ENCODE peak calls at places on chromosomes 7 and 10, in seven cellular contexts. One of them, this sample, is unnamed.

GRCh38 chr7:150668472-150668911 is 17.0 kb upstream of the GIMAP2 start:
- DNase-seq in cardiac muscle cell: no peak
- DNase-seq in effector memory CD4-positive, alpha-beta T cell: peak; percentile 40
- DNase-seq in esophagus muscularis mucosa: no peak
- DNase-seq in CD8-positive, alpha-beta memory T cell: peak; percentile 89
- DNase-seq in upper lobe of left lung: no peak
- DNase-seq in SJSA1: no peak
- DNase-seq in this sample: no peak

GRCh38 chr10:49608925-49609282 is 1.2 kb upstream of the SLC18A3 start:
- DNase-seq in cardiac muscle cell: no peak
- DNase-seq in effector memory CD4-positive, alpha-beta T cell: no peak
- DNase-seq in esophagus muscularis mucosa: no peak
- DNase-seq in CD8-positive, alpha-beta memory T cell: no peak
- DNase-seq in upper lobe of left lung: no peak
- DNase-seq in SJSA1: no peak
- DNase-seq in this sample: no peak

GRCh38 chr10:86659721-86660438 is 5.5 kb downstream of the OPN4 start:
- DNase-seq in cardiac muscle cell: no peak
- DNase-seq in effector memory CD4-positive, alpha-beta T cell: no peak
- DNase-seq in esophagus muscularis mucosa: no peak
- DNase-seq in CD8-positive, alpha-beta memory T cell: no peak
- DNase-seq in upper lobe of left lung: no peak
- DNase-seq in SJSA1: no peak
- DNase-seq in this sample: no peak

GRCh38 chr7:6636741-6637543 is at the start of gene ZNF316:
- DNase-seq in cardiac muscle cell: peak; percentile 56
- DNase-seq in effector memory CD4-positive, alpha-beta T cell: peak; percentile 30
- DNase-seq in esophagus muscularis mucosa: no peak
- DNase-seq in CD8-positive, alpha-beta memory T cell: peak; percentile 51
- DNase-seq in upper lobe of left lung: peak; percentile 61
- DNase-seq in SJSA1: no peak
- DNase-seq in this sample: peak; percentile 61

GRCh38 chr7:94382746-94383145 is 11.9 kb upstream of the COL1A2 start:
- DNase-seq in cardiac muscle cell: no peak
- DNase-seq in effector memory CD4-positive, alpha-beta T cell: no peak
- DNase-seq in esophagus muscularis mucosa: no peak
- DNase-seq in CD8-positive, alpha-beta memory T cell: no peak
- DNase-seq in upper lobe of left lung: no peak
- DNase-seq in SJSA1: no peak
- DNase-seq in this sample: no peak

GRCh38 chr10:77012811-77013500 is 624.7 kb downstream of the KCNMA1 start:
- DNase-seq in cardiac muscle cell: no peak
- DNase-seq in effector memory CD4-positive, alpha-beta T cell: no peak
- DNase-seq in esophagus muscularis mucosa: no peak
- DNase-seq in CD8-positive, alpha-beta memory T cell: no peak
- DNase-seq in upper lobe of left lung: no peak
- DNase-seq in SJSA1: no peak
- DNase-seq in this sample: no peak

GRCh38 chr10:11208908-11209809 is 191.5 kb downstream of the CELF2 start:
- DNase-seq in cardiac muscle cell: no peak
- DNase-seq in effector memory CD4-positive, alpha-beta T cell: no peak
- DNase-seq in esophagus muscularis mucosa: no peak
- DNase-seq in CD8-positive, alpha-beta memory T cell: peak; percentile 25
- DNase-seq in upper lobe of left lung: no peak
- DNase-seq in SJSA1: no peak
- DNase-seq in this sample: no peak

GRCh38 chr10:62961951-62962523 is 145.9 kb upstream of the EGR2 start:
- DNase-seq in cardiac muscle cell: no peak
- DNase-seq in effector memory CD4-positive, alpha-beta T cell: no peak
- DNase-seq in esophagus muscularis mucosa: no peak
- DNase-seq in CD8-positive, alpha-beta memory T cell: no peak
- DNase-seq in upper lobe of left lung: no peak
- DNase-seq in SJSA1: no peak
- DNase-seq in this sample: no peak

GRCh38 chr7:150379590-150380379 is 655 bp downstream of the ZNF775 start:
- DNase-seq in cardiac muscle cell: no peak
- DNase-seq in effector memory CD4-positive, alpha-beta T cell: no peak
- DNase-seq in esophagus muscularis mucosa: no peak
- DNase-seq in CD8-positive, alpha-beta memory T cell: no peak
- DNase-seq in upper lobe of left lung: peak; percentile 46
- DNase-seq in SJSA1: no peak
- DNase-seq in this sample: no peak

GRCh38 chr7:82358009-82358578 is 85.5 kb downstream of the CACNA2D1 start:
- DNase-seq in cardiac muscle cell: no peak
- DNase-seq in effector memory CD4-positive, alpha-beta T cell: no peak
- DNase-seq in esophagus muscularis mucosa: no peak
- DNase-seq in CD8-positive, alpha-beta memory T cell: no peak
- DNase-seq in upper lobe of left lung: no peak
- DNase-seq in SJSA1: no peak
- DNase-seq in this sample: no peak

GRCh38 chr10:71980181-71981023 is 16.2 kb downstream of the CHST3 start:
- DNase-seq in cardiac muscle cell: no peak
- DNase-seq in effector memory CD4-positive, alpha-beta T cell: no peak
- DNase-seq in esophagus muscularis mucosa: no peak
- DNase-seq in CD8-positive, alpha-beta memory T cell: no peak
- DNase-seq in upper lobe of left lung: no peak
- DNase-seq in SJSA1: no peak
- DNase-seq in this sample: no peak

GRCh38 chr7:66296001-66296521 is 90.9 kb downstream of the TPST1 start:
- DNase-seq in cardiac muscle cell: no peak
- DNase-seq in effector memory CD4-positive, alpha-beta T cell: no peak
- DNase-seq in esophagus muscularis mucosa: no peak
- DNase-seq in CD8-positive, alpha-beta memory T cell: no peak
- DNase-seq in upper lobe of left lung: no peak
- DNase-seq in SJSA1: no peak
- DNase-seq in this sample: no peak

GRCh38 chr10:72011016-72011415 is 46.8 kb downstream of the CHST3 start:
- DNase-seq in cardiac muscle cell: no peak
- DNase-seq in effector memory CD4-positive, alpha-beta T cell: no peak
- DNase-seq in esophagus muscularis mucosa: no peak
- DNase-seq in CD8-positive, alpha-beta memory T cell: no peak
- DNase-seq in upper lobe of left lung: no peak
- DNase-seq in SJSA1: no peak
- DNase-seq in this sample: no peak

GRCh38 chr10:29151011-29151410 is 137.9 kb upstream of the LYZL1 start:
- DNase-seq in cardiac muscle cell: no peak
- DNase-seq in effector memory CD4-positive, alpha-beta T cell: no peak
- DNase-seq in esophagus muscularis mucosa: no peak
- DNase-seq in CD8-positive, alpha-beta memory T cell: no peak
- DNase-seq in upper lobe of left lung: no peak
- DNase-seq in SJSA1: no peak
- DNase-seq in this sample: no peak

GRCh38 chr7:129644634-129645230 is 33.2 kb downstream of the NRF1 start:
- DNase-seq in cardiac muscle cell: peak; percentile 51
- DNase-seq in effector memory CD4-positive, alpha-beta T cell: no peak
- DNase-seq in esophagus muscularis mucosa: no peak
- DNase-seq in CD8-positive, alpha-beta memory T cell: no peak
- DNase-seq in upper lobe of left lung: no peak
- DNase-seq in SJSA1: no peak
- DNase-seq in this sample: no peak

GRCh38 chr7:36806897-36807296 is 82.6 kb upstream of the AOAH start:
- DNase-seq in cardiac muscle cell: no peak
- DNase-seq in effector memory CD4-positive, alpha-beta T cell: no peak
- DNase-seq in esophagus muscularis mucosa: peak; percentile 74
- DNase-seq in CD8-positive, alpha-beta memory T cell: no peak
- DNase-seq in upper lobe of left lung: no peak
- DNase-seq in SJSA1: no peak
- DNase-seq in this sample: no peak

GRCh38 chr10:114174462-114175190 is 623 bp upstream of the CCDC186 start:
- DNase-seq in cardiac muscle cell: no peak
- DNase-seq in effector memory CD4-positive, alpha-beta T cell: no peak
- DNase-seq in esophagus muscularis mucosa: peak; percentile 92
- DNase-seq in CD8-positive, alpha-beta memory T cell: no peak
- DNase-seq in upper lobe of left lung: peak; percentile 84
- DNase-seq in SJSA1: no peak
- DNase-seq in this sample: no peak

GRCh38 chr7:55473935-55474334 is 98.4 kb downstream of the VOPP1 start:
- DNase-seq in cardiac muscle cell: no peak
- DNase-seq in effector memory CD4-positive, alpha-beta T cell: no peak
- DNase-seq in esophagus muscularis mucosa: peak; percentile 68
- DNase-seq in CD8-positive, alpha-beta memory T cell: no peak
- DNase-seq in upper lobe of left lung: no peak
- DNase-seq in SJSA1: no peak
- DNase-seq in this sample: no peak

GRCh38 chr7:38232475-38233366 is 40.7 kb downstream of the TARP start:
- DNase-seq in cardiac muscle cell: no peak
- DNase-seq in effector memory CD4-positive, alpha-beta T cell: peak; percentile 70
- DNase-seq in esophagus muscularis mucosa: no peak
- DNase-seq in CD8-positive, alpha-beta memory T cell: peak; percentile 95
- DNase-seq in upper lobe of left lung: peak; percentile 47
- DNase-seq in SJSA1: peak; percentile 76
- DNase-seq in this sample: peak; percentile 61

GRCh38 chr7:47401571-47402570 is 180.0 kb downstream of the TNS3 start:
- DNase-seq in cardiac muscle cell: no peak
- DNase-seq in effector memory CD4-positive, alpha-beta T cell: no peak
- DNase-seq in esophagus muscularis mucosa: no peak
- DNase-seq in CD8-positive, alpha-beta memory T cell: no peak
- DNase-seq in upper lobe of left lung: peak; percentile 15
- DNase-seq in SJSA1: no peak
- DNase-seq in this sample: no peak

GRCh38 chr10:104084482-104085142 is 1.1 kb downstream of the COL17A1 start:
- DNase-seq in cardiac muscle cell: no peak
- DNase-seq in effector memory CD4-positive, alpha-beta T cell: no peak
- DNase-seq in esophagus muscularis mucosa: peak; percentile 45
- DNase-seq in CD8-positive, alpha-beta memory T cell: no peak
- DNase-seq in upper lobe of left lung: no peak
- DNase-seq in SJSA1: no peak
- DNase-seq in this sample: no peak

GRCh38 chr10:72081772-72082590 is 6.4 kb downstream of the SPOCK2 start:
- DNase-seq in cardiac muscle cell: no peak
- DNase-seq in effector memory CD4-positive, alpha-beta T cell: no peak
- DNase-seq in esophagus muscularis mucosa: no peak
- DNase-seq in CD8-positive, alpha-beta memory T cell: no peak
- DNase-seq in upper lobe of left lung: peak; percentile 50
- DNase-seq in SJSA1: no peak
- DNase-seq in this sample: no peak

GRCh38 chr7:80127412-80128150 is 7.0 kb upstream of the GNAI1 start:
- DNase-seq in cardiac muscle cell: no peak
- DNase-seq in effector memory CD4-positive, alpha-beta T cell: no peak
- DNase-seq in esophagus muscularis mucosa: no peak
- DNase-seq in CD8-positive, alpha-beta memory T cell: no peak
- DNase-seq in upper lobe of left lung: no peak
- DNase-seq in SJSA1: no peak
- DNase-seq in this sample: no peak

GRCh38 chr10:121583258-121583657 is 15.0 kb downstream of the FGFR2 start:
- DNase-seq in cardiac muscle cell: no peak
- DNase-seq in effector memory CD4-positive, alpha-beta T cell: no peak
- DNase-seq in esophagus muscularis mucosa: no peak
- DNase-seq in CD8-positive, alpha-beta memory T cell: no peak
- DNase-seq in upper lobe of left lung: no peak
- DNase-seq in SJSA1: no peak
- DNase-seq in this sample: no peak
- H3K36me3 ChIP-seq in cardiac muscle cell: no peaks in the 10 kb centered on the region
- H3K36me3 ChIP-seq in effector memory CD4-positive, alpha-beta T cell: no peaks in the 10 kb centered on the region
- H3K36me3 ChIP-seq in esophagus muscularis mucosa: no peaks in the 10 kb centered on the region
- H3K36me3 ChIP-seq in CD8-positive, alpha-beta memory T cell: no peaks in the 10 kb centered on the region
- H3K36me3 ChIP-seq in upper lobe of left lung: no peaks in the 10 kb centered on the region
- H3K36me3 ChIP-seq in SJSA1: no peaks in the 10 kb centered on the region
- H3K36me3 ChIP-seq in this sample: no peaks in the 10 kb centered on the region

DNA sequence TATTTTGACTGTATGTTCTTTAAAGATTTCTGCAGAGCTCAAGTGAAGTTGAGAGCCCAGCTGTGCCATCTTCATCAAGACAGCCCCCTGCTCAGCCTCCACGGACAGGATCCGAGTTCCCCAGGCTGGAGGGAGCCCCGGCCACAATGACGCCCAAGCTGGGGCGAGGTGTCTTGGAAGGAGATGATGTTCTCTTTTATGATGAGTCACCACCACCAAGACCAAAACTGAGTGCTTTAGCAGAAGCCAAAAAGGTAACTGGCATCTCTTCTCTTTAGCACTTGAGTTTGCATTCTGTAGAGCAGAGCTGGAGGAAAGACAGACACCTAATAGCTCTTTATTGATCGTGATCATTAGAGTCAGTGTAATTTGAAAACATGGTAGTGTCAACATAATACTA is 33.7 kb downstream of the MCM10 start:
- DNase-seq in cardiac muscle cell: no peak
- DNase-seq in effector memory CD4-positive, alpha-beta T cell: no peak
- DNase-seq in esophagus muscularis mucosa: no peak
- DNase-seq in CD8-positive, alpha-beta memory T cell: no peak
- DNase-seq in upper lobe of left lung: no peak
- DNase-seq in SJSA1: no peak
- DNase-seq in this sample: no peak
- H3K36me3 ChIP-seq in cardiac muscle cell: no peaks in the 10 kb centered on the region
- H3K36me3 ChIP-seq in effector memory CD4-positive, alpha-beta T cell: no peaks in the 10 kb centered on the region
- H3K36me3 ChIP-seq in esophagus muscularis mucosa: no peaks in the 10 kb centered on the region
- H3K36me3 ChIP-seq in CD8-positive, alpha-beta memory T cell: no peaks in the 10 kb centered on the region
- H3K36me3 ChIP-seq in upper lobe of left lung: no peaks in the 10 kb centered on the region
- H3K36me3 ChIP-seq in SJSA1: peaks cover 83% of the 10 kb centered on the region
- H3K36me3 ChIP-seq in this sample: no peaks in the 10 kb centered on the region

DNA sequence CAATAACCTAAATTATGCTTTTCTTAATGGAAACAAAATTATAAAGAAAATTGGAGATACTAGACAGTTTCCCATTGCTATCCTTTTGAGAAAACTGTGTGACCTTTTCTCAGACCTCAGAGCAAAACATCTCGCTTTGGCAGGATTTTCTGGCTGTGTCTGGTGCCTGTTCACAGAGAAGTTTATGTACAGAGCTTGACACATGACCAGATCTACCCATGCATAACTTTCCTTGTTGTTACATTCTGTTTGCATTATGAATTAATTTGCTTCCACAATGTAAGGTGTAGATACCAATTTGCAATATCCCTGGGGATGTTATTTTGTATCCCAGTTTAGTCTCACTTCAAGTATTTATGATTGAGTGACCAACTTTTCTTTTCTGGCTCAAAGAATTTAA is 565.0 kb downstream of the XPNPEP1 start:
- DNase-seq in cardiac muscle cell: no peak
- DNase-seq in effector memory CD4-positive, alpha-beta T cell: no peak
- DNase-seq in esophagus muscularis mucosa: no peak
- DNase-seq in CD8-positive, alpha-beta memory T cell: no peak
- DNase-seq in upper lobe of left lung: no peak
- DNase-seq in SJSA1: no peak
- DNase-seq in this sample: no peak
- H3K36me3 ChIP-seq in cardiac muscle cell: no peaks in the 10 kb centered on the region
- H3K36me3 ChIP-seq in effector memory CD4-positive, alpha-beta T cell: no peaks in the 10 kb centered on the region
- H3K36me3 ChIP-seq in esophagus muscularis mucosa: no peaks in the 10 kb centered on the region
- H3K36me3 ChIP-seq in CD8-positive, alpha-beta memory T cell: no peaks in the 10 kb centered on the region
- H3K36me3 ChIP-seq in upper lobe of left lung: no peaks in the 10 kb centered on the region
- H3K36me3 ChIP-seq in SJSA1: no peaks in the 10 kb centered on the region
- H3K36me3 ChIP-seq in this sample: no peaks in the 10 kb centered on the region

DNA sequence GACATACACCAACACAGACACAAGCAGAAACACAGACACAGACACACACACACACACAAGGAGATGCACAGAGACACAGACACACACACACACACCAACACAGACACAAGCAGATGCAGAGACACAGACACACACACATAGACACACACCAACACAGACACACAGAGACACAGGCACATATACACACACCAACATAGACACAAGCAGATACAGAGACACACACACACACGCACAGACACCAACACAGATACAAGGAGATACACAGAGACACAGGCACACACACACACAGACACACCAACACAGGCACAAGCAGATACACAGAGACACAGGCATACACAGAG is 347.2 kb upstream of the KLF6 start:
- DNase-seq in cardiac muscle cell: no peak
- DNase-seq in effector memory CD4-positive, alpha-beta T cell: no peak
- DNase-seq in esophagus muscularis mucosa: no peak
- DNase-seq in CD8-positive, alpha-beta memory T cell: no peak
- DNase-seq in upper lobe of left lung: no peak
- DNase-seq in SJSA1: no peak
- DNase-seq in this sample: no peak
- H3K36me3 ChIP-seq in cardiac muscle cell: no peaks in the 10 kb centered on the region
- H3K36me3 ChIP-seq in effector memory CD4-positive, alpha-beta T cell: no peaks in the 10 kb centered on the region
- H3K36me3 ChIP-seq in esophagus muscularis mucosa: no peaks in the 10 kb centered on the region
- H3K36me3 ChIP-seq in CD8-positive, alpha-beta memory T cell: no peaks in the 10 kb centered on the region
- H3K36me3 ChIP-seq in upper lobe of left lung: no peaks in the 10 kb centered on the region
- H3K36me3 ChIP-seq in SJSA1: no peaks in the 10 kb centered on the region
- H3K36me3 ChIP-seq in this sample: no peaks in the 10 kb centered on the region

This sample was measured in CD8-positive, alpha-beta T cell.